ENCODE peak calls at places on chromosomes 2 and 18, in nine cellular contexts. H is T-helper 2 cell; O is heart right ventricle; R is stimulated activated CD4-positive, alpha-beta T cell treated with anti-CD3 and anti-CD28 coated beads, Interleukin-15, amount 100 ng/mL, for 48 hours; I is NCI-H2171; S is GM04504; E is stimulated activated naive CD4-positive, alpha-beta T cell treated with Interleukin-2 at 50 U/mL for 16 hours; L is COLO829; G is H9. Q is an unnamed sample.

GRCh38 chr2:182360012-182360662 is 66.7 kb downstream of the PDE1A start:
- DNase-seq in H (no peak), O (peak), R (no peak), I (no peak), S (peak), E (no peak), L (no peak), G (no peak), Q (no peak)

GRCh38 chr2:235722869-235723268 is 229.0 kb downstream of the AGAP1 start:
- DNase-seq in H (no peak), O (no peak), R (no peak), I (no peak), S (no peak), E (no peak), L (no peak), G (no peak), Q (no peak)

GRCh38 chr18:74949611-74950010 is 259.3 kb downstream of the PTGR3 start:
- DNase-seq in H (no peak), O (no peak), R (no peak), I (no peak), S (no peak), E (no peak), L (no peak), G (no peak), Q (no peak)

GRCh38 chr2:216348909-216349308 is 23.4 kb downstream of the MARCHF4 start:
- DNase-seq in H (no peak), O (no peak), R (no peak), I (no peak), S (peak), E (no peak), L (no peak), G (no peak), Q (peak)

GRCh38 chr2:133975676-133976428 is 278.0 kb upstream of the MGAT5 start:
- DNase-seq in H (no peak), O (no peak), R (no peak), I (no peak), S (no peak), E (no peak), L (no peak), G (no peak), Q (no peak)

GRCh38 chr18:53426656-53427055 is 797.8 kb downstream of the MBD2 start:
- DNase-seq in H (no peak), O (no peak), R (no peak), I (peak), S (no peak), E (no peak), L (no peak), G (no peak), Q (no peak)

GRCh38 chr2:136031716-136032115 is 46.3 kb upstream of the DARS1 start:
- DNase-seq in H (no peak), O (no peak), R (no peak), I (no peak), S (no peak), E (no peak), L (no peak), G (no peak), Q (no peak)

GRCh38 chr2:924701-925100 is 25.9 kb upstream of the SNTG2 start:
- DNase-seq in H (no peak), O (no peak), R (no peak), I (no peak), S (no peak), E (no peak), L (no peak), G (no peak), Q (no peak)

GRCh38 chr2:121355488-121355887 is 70.5 kb upstream of the TFCP2L1 start:
- DNase-seq in H (no peak), O (no peak), R (no peak), I (no peak), S (no peak), E (no peak), L (no peak), G (no peak), Q (peak)

GRCh38 chr2:32833709-32834108 is 113.0 kb upstream of the LTBP1 start:
- DNase-seq in H (no peak), O (no peak), R (no peak), I (no peak), S (no peak), E (no peak), L (no peak), G (no peak), Q (no peak)

GRCh38 chr2:74648009-74648443 is at the start of gene M1AP:
- DNase-seq in H (no peak), O (no peak), R (peak), I (no peak), S (no peak), E (no peak), L (no peak), G (peak), Q (peak)

GRCh38 chr2:30221531-30221930 is 9.8 kb upstream of the LBH start:
- DNase-seq in H (no peak), O (no peak), R (no peak), I (no peak), S (no peak), E (no peak), L (no peak), G (no peak), Q (no peak)

GRCh38 chr18:63206433-63207153 is 113.0 kb downstream of the BCL2 start:
- DNase-seq in H (no peak), O (no peak), R (no peak), I (no peak), S (no peak), E (no peak), L (no peak), G (no peak), Q (no peak)

GRCh38 chr2:109020217-109020637 is 31.2 kb upstream of the EDAR start:
- DNase-seq in H (peak), O (no peak), R (no peak), I (no peak), S (peak), E (no peak), L (no peak), G (no peak), Q (no peak)

GRCh38 chr18:11520536-11520935 is 88.9 kb upstream of the SLC35G4 start:
- DNase-seq in H (no peak), O (no peak), R (no peak), I (no peak), S (no peak), E (no peak), L (no peak), G (no peak), Q (no peak)

GRCh38 chr2:171999125-171999524 is 628 bp upstream of the METAP1D start:
- DNase-seq in H (no peak), O (no peak), R (no peak), I (no peak), S (no peak), E (no peak), L (no peak), G (no peak), Q (no peak)

GRCh38 chr2:176638167-176639015 is 369.1 kb downstream of the MTX2 start:
- DNase-seq in H (peak), O (peak), R (peak), I (peak), S (peak), E (peak), L (peak), G (peak), Q (peak)

GRCh38 chr2:84493494-84493893 is 22.8 kb upstream of the DNAH6 start:
- DNase-seq in H (no peak), O (no peak), R (no peak), I (no peak), S (peak), E (no peak), L (no peak), G (no peak), Q (no peak)

GRCh38 chr2:16022548-16023240 is 82.3 kb downstream of the MYCN start:
- DNase-seq in H (no peak), O (no peak), R (no peak), I (no peak), S (no peak), E (no peak), L (no peak), G (no peak), Q (no peak)

GRCh38 chr2:205684871-205685313 is 2.6 kb downstream of the NRP2 start:
- DNase-seq in H (no peak), O (no peak), R (no peak), I (peak), S (no peak), E (no peak), L (no peak), G (peak), Q (no peak)

GRCh38 chr2:191023235-191023679 is 9.3 kb upstream of the STAT1 start:
- DNase-seq in H (peak), O (no peak), R (no peak), I (no peak), S (no peak), E (no peak), L (no peak), G (no peak), Q (peak)

GRCh38 chr2:224584768-224585204 is 377 bp downstream of the CUL3 start:
- DNase-seq in H (peak), O (peak), R (peak), I (no peak), S (no peak), E (peak), L (no peak), G (peak), Q (peak)